ENCODE peak calls at places on chromosomes 11 and 22, in eight cellular contexts. I is fibroblast of lung, B is testis, L is adrenal gland, M is upper lobe of right lung, S is HCT116, D is neural progenitor cell, Q is kidney. W is an unnamed sample.

GRCh38 chr11:128470081-128470480 is 117.3 kb downstream of the ETS1 start:
- DNase-seq in B (no peak), I (no peak), Q (no peak), S (no peak), M (no peak), L (no peak), D (no peak), W (no peak)

GRCh38 chr11:924406-925157 is 1.1 kb upstream of the AP2A2 start:
- DNase-seq in S (no peak), Q (peak; percentile 80), B (no peak), M (no peak), L (no peak), I (no peak), D (no peak), W (peak; percentile 32)

GRCh38 chr11:129023968-129024676 is 81.5 kb upstream of the TP53AIP1 start:
- DNase-seq in D (peak; percentile 65), B (peak; percentile 42), I (peak; percentile 25), L (no peak), M (no peak), S (peak; percentile 82), Q (peak; percentile 70), W (no peak)

GRCh38 chr22:44312766-44313165 is at the start of gene SHISAL1:
- DNase-seq in I (peak; percentile 74), D (no peak), Q (no peak), B (no peak), S (no peak), L (no peak), M (no peak), W (peak; percentile 81)

GRCh38 chr11:119861160-119861559 is 132.2 kb upstream of the NECTIN1 start:
- DNase-seq in L (no peak), Q (no peak), I (no peak), M (no peak), B (no peak), D (no peak), S (no peak), W (no peak)

GRCh38 chr22:18905540-18906409 is at the start of gene DGCR6:
- DNase-seq in D (no peak), B (no peak), I (no peak), S (no peak), L (no peak), M (no peak), Q (no peak), W (no peak)

GRCh38 chr11:117199061-117199915 is at the start of gene TAGLN:
- DNase-seq in Q (peak; percentile 97), M (peak; percentile 78), S (no peak), D (peak; percentile 84), I (peak; percentile 97), L (peak; percentile 61), B (peak; percentile 73), W (peak; percentile 97)

GRCh38 chr22:50507421-50507990 is at the start of gene LMF2:
- DNase-seq in B (peak; percentile 92), I (no peak), M (peak; percentile 97), Q (peak; percentile 98), L (peak; percentile 88), S (no peak), D (no peak), W (peak; percentile 94)

GRCh38 chr22:43173566-43173965 is 13.4 kb downstream of the TTLL12 start:
- DNase-seq in D (no peak), M (no peak), Q (peak; percentile 61), L (no peak), B (no peak), I (no peak), S (no peak), W (no peak)

GRCh38 chr22:19825904-19826618 is 28.6 kb downstream of the GNB1L start:
- DNase-seq in B (no peak), D (no peak), Q (no peak), M (no peak), L (peak; percentile 10), I (no peak), S (no peak), W (no peak)

GRCh38 chr11:2951235-2952110 is 22.3 kb upstream of the PHLDA2 start:
- DNase-seq in B (no peak), M (no peak), L (no peak), S (no peak), Q (no peak), I (peak; percentile 82), D (no peak), W (no peak)

GRCh38 chr11:78370406-78371172 is 47.0 kb downstream of the GAB2 start:
- DNase-seq in L (no peak), B (peak; percentile 18), M (no peak), S (no peak), Q (no peak), I (no peak), D (no peak), W (no peak)

GRCh38 chr11:86277741-86278140 is 24.3 kb upstream of the HIKESHI start:
- DNase-seq in M (no peak), Q (no peak), I (no peak), S (no peak), L (no peak), B (no peak), D (no peak), W (no peak)

GRCh38 chr11:202490-202889 is 4.7 kb downstream of the BET1L start:
- DNase-seq in L (no peak), S (no peak), M (peak; percentile 40), I (no peak), B (peak; percentile 9), Q (peak; percentile 51), D (no peak), W (peak; percentile 9)

GRCh38 chr11:33773399-33774355 is 643 bp downstream of the FBXO3 start:
- DNase-seq in M (no peak), I (peak; percentile 25), B (peak; percentile 28), L (no peak), S (no peak), D (peak; percentile 58), Q (no peak), W (no peak)

GRCh38 chr11:209275-210121 is 2.0 kb downstream of the RIC8A start:
- DNase-seq in I (peak; percentile 25), Q (peak; percentile 84), S (no peak), M (peak; percentile 66), B (peak; percentile 17), L (no peak), D (no peak), W (no peak)

DNA sequence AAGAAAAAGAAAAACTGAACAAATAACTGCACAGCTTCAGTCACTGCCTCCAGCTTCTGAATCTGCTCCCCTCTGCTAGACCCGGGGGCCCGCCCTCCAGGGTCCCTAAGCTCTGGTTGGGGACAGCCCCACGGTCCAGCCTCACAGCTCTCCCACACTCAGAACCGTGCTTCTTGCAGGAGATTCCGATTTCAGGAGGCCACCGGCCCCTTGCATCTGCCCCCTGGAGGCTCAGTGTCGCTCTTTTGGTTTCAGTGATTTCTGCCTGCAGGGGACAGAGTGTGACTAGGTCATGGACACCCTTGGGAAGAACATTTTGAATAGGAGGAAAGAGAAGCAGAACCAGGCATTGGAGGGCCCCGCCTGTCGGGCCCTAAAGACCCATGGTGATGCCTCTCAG is 23.1 kb upstream of the RPS3 start:
- DNase-seq in Q (no peak), D (peak; percentile 21), S (no peak), L (no peak), M (no peak), I (no peak), B (no peak), W (no peak)
- TF ChIP-seq CTCF in Q (no peak), D (no peak), S (peak; percentile 53), L (no peak), M (no peak), I (no peak), B (no peak), W (no peak)

GRCh38 chr11:12673601-12673923 is 659 bp upstream of the TEAD1 start:
- DNase-seq in I (no peak), L (no peak), D (no peak), M (no peak), Q (no peak), B (no peak), S (no peak), W (no peak)
- H3K4me3 ChIP-seq in I (peak overlapping the region; percentile 75), L (peak overlapping the region; percentile 28), D (peak overlapping the region; percentile 83), M (peak overlapping the region; percentile 62), Q (peak overlapping the region; percentile 81), B (peak overlapping the region; percentile 86), S (peak overlapping the region; percentile 68), W (peak overlapping the region; percentile 96)

GRCh38 chr11:68549789-68550484 is 89.4 kb downstream of the PPP6R3 start:
- DNase-seq in B (no peak), L (no peak), Q (no peak), M (no peak), S (no peak), D (no peak), I (peak; percentile 53), W (no peak)

GRCh38 chr11:68545796-68546195 is 85.2 kb downstream of the PPP6R3 start:
- DNase-seq in L (no peak), Q (no peak), I (no peak), D (no peak), B (no peak), M (no peak), S (no peak), W (no peak)

GRCh38 chr11:68545347-68545746 is 84.8 kb downstream of the PPP6R3 start:
- DNase-seq in B (no peak), Q (no peak), S (no peak), I (no peak), D (no peak), L (no peak), M (no peak), W (no peak)

GRCh38 chr11:68543594-68543993 is 83.0 kb downstream of the PPP6R3 start:
- DNase-seq in S (no peak), B (no peak), D (no peak), I (no peak), L (no peak), M (no peak), Q (no peak), W (no peak)

DNA sequence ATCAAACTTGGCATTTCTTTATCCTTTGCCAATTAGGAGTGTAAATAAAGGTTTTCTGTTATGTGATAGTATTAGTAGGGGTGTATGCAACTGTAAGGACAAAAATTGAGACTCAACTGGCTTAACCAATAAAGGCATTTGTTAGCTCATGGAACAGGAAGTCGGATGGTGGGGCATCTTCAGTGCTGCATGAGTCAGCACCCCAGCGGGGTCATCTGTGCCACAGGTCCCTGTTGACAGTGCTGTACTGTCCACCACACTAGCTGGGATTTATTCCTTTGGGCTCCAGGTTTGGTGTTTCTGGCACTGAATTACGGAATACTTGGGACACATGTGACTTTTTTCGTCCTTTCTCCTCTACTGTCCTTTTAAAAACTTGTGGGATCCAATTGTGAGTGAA is 86.0 kb downstream of the PPP6R3 start:
- DNase-seq in S (no peak), M (no peak), L (peak; percentile 30), B (no peak), D (no peak), Q (no peak), I (peak; percentile 45), W (no peak)
- H3K4me1 ChIP-seq in S (peaks cover 23% of the 10 kb centered on the region), M (peaks cover 47% of the 10 kb centered on the region), L (peaks cover 40% of the 10 kb centered on the region), B (peaks cover 17% of the 10 kb centered on the region), D (no peaks in the 10 kb centered on the region), Q (no peaks in the 10 kb centered on the region), I (peaks cover 11% of the 10 kb centered on the region), W (peaks cover 4% of the 10 kb centered on the region)

DNA sequence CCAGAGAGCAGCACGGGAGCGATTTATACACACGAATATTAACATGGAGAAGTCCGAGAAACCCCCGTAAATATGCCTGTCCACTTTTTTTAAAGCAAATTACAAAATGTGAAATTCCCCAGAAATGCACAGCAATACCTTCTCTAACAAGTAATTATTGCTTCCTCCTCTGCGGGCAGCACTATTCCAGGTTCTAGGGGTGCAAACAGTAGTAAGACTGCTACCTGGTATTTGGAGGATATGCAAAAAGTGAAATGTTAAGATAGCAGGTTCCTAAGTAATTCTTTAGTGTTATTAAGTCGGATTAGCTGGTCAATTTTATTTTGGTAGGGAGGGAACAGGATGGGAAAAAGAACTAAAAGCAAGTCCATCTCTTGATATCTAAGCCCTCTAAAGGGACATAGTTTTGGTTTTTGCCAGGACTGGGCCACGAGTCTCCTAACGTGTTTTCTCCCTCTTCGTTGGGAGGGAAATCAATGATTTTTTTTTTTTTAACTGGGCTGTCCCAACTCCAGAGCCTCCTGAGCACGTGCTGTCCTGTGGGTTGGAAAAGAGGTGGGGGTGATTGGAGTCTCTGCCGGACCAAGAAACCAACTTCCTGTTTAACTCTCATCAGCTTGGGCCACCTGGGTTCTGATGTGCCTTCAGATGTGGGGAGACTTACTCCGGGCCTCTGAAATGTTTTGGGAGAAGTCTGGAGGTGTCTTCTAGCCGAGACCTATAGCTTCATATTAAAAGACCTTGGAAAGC is 1.7 kb upstream of the XBP1 start:
- DNase-seq in L (no peak), B (peak; percentile 32), Q (peak; percentile 44), M (no peak), D (no peak), S (no peak), I (peak; percentile 16), W (peak; percentile 39)
- TF ChIP-seq CTCF in L (no peak), B (no peak), Q (no peak), M (no peak), D (no peak), S (no peak), I (no peak), W (no peak)